ENCODE peak calls at places on chromosomes 1 and 21, in ten cellular contexts. H is stomach, P is GM23338, N is prostate gland, T is HepG2, Y is breast epithelium, I is HCT116, O is transverse colon, X is sigmoid colon, S is suprapubic skin. K is an unnamed sample.

GRCh38 chr1:12465126-12465525 is 152.9 kb downstream of the DHRS3 start:
- DNase-seq in P (no peak), H (no peak), Y (no peak), S (no peak), O (no peak), T (no peak), N (no peak), I (no peak), X (no peak), K (no peak)

GRCh38 chr1:206719169-206719839 is 34.6 kb downstream of the MAPKAPK2 start:
- DNase-seq in S (no peak), H (no peak), P (no peak), I (no peak), X (no peak), T (no peak), O (no peak), Y (no peak), N (no peak), K (no peak)

GRCh38 chr21:15330872-15331271 is 266.1 kb upstream of the NRIP1 start:
- DNase-seq in O (no peak), P (no peak), X (no peak), S (no peak), N (no peak), I (no peak), H (no peak), Y (no peak), T (no peak), K (no peak)

GRCh38 chr21:16196521-16197208 is 466.9 kb downstream of the USP25 start:
- DNase-seq in I (no peak), H (no peak), X (no peak), N (no peak), S (no peak), Y (no peak), T (no peak), P (no peak), O (no peak), K (no peak)

GRCh38 chr21:39082656-39083376 is 100.4 kb downstream of the PSMG1 start:
- DNase-seq in S (no peak), I (peak; percentile 13), O (peak; percentile 41), T (peak; percentile 64), P (peak; percentile 55), H (peak; percentile 60), Y (no peak), N (peak; percentile 67), X (no peak), K (no peak)

GRCh38 chr1:154809436-154810413 is 60.4 kb downstream of the KCNN3 start:
- DNase-seq in N (peak; percentile 20), Y (no peak), T (no peak), H (no peak), O (no peak), P (no peak), X (no peak), S (no peak), I (no peak), K (no peak)

GRCh38 chr1:51679435-51679834 is 62.5 kb downstream of the OSBPL9 start:
- DNase-seq in P (no peak), N (no peak), S (no peak), I (no peak), O (no peak), T (no peak), Y (no peak), H (no peak), X (no peak), K (no peak)

GRCh38 chr1:14403961-14404645 is 194.4 kb upstream of the KAZN start:
- DNase-seq in T (no peak), H (no peak), Y (no peak), N (no peak), O (peak; percentile 58), P (peak; percentile 67), I (no peak), S (no peak), X (no peak), K (no peak)

GRCh38 chr1:64487061-64487460 is 17.1 kb downstream of the CACHD1 start:
- DNase-seq in N (no peak), H (no peak), Y (no peak), I (no peak), O (no peak), S (no peak), T (no peak), P (peak; percentile 68), X (no peak), K (no peak)

GRCh38 chr1:244369256-244370057 is 82.3 kb downstream of the ADSS2 start:
- DNase-seq in H (peak; percentile 65), I (no peak), S (no peak), P (peak; percentile 79), T (no peak), X (no peak), N (peak; percentile 81), O (peak; percentile 68), Y (no peak), K (no peak)

GRCh38 chr1:32208891-32209309 is at the start of gene DCDC2B:
- DNase-seq in O (peak; percentile 92), N (no peak), S (no peak), X (no peak), Y (peak; percentile 83), I (no peak), P (peak; percentile 33), T (peak; percentile 24), H (peak; percentile 89), K (no peak)

GRCh38 chr1:153509729-153510354 is 25.9 kb downstream of the S100A6 start:
- DNase-seq in P (peak; percentile 74), Y (no peak), H (peak; percentile 55), X (no peak), T (peak; percentile 37), I (no peak), O (peak; percentile 77), S (peak; percentile 78), N (no peak), K (no peak)

GRCh38 chr21:42746593-42747266 is 93.3 kb downstream of the PDE9A start:
- DNase-seq in T (no peak), S (no peak), I (no peak), O (peak; percentile 53), X (peak; percentile 70), P (no peak), Y (no peak), N (no peak), H (peak; percentile 53), K (no peak)

GRCh38 chr1:200959341-200959985 is 64.1 kb downstream of the KIF21B start:
- DNase-seq in S (no peak), Y (no peak), T (no peak), N (no peak), I (no peak), H (no peak), O (no peak), X (no peak), P (peak; percentile 52), K (no peak)

GRCh38 chr1:247331526-247332214 is at the start of gene ZNF496:
- DNase-seq in P (peak; percentile 96), Y (peak; percentile 71), H (peak; percentile 66), N (peak; percentile 81), I (peak; percentile 74), T (peak; percentile 75), X (peak; percentile 93), O (peak; percentile 80), S (peak; percentile 85), K (no peak)

GRCh38 chr1:7334475-7335035 is 436.5 kb upstream of the VAMP3 start:
- DNase-seq in O (peak; percentile 62), S (peak; percentile 15), P (peak; percentile 15), Y (no peak), H (no peak), X (no peak), T (no peak), N (peak; percentile 39), I (no peak), K (no peak)

GRCh38 chr1:42886046-42886739 is 39.8 kb downstream of the ZNF691 start:
- DNase-seq in P (no peak), Y (no peak), X (no peak), T (no peak), I (no peak), O (no peak), H (no peak), N (no peak), S (no peak), K (no peak)
- TF ChIP-seq POLR2AphosphoS5 in P (no peak), Y (no peak), X (no peak), T (no peak), I (no peak), O (no peak), H (no peak), N (no peak), S (no peak), K (no peak)

DNA sequence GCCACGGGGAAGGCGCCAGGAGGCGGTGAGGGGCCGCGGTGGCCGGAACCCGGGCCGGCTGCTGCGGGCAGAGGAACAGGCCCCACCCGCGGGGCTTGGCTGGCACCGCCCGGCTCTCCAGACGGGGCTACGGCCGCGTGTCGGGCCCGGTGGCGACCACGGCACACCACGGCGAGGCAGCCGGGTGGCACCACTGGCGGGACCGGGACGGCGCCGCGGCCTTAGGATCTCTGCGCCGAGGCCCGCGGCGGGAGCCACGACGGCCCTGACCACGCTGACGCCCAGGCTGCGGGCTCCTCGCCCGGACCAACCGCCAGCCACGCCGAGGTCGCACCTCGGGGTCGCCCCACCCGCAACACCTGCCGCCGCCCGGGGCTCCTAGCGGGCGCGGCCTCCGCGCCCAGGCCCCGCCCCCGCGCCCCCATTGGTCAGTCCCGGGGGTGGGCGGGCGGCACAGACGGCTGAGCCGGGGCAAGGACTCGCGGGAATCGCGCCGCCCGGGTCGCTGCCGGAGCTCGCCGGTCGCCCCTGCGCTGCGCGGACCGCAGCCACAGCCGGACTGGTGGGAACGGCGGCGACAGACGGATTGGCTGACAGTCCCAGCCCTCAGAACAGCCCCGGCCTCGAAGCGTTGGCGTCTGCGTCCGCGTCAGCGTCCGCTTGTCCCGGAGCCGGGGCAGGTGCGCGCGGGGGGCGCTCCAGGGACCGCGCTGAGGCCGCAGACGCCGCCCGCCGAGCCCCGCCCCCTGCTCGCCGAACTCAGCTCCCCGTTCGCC is at the start of gene BMP8A:
- DNase-seq in X (peak; percentile 75), N (peak; percentile 48), S (no peak), P (peak; percentile 88), H (peak; percentile 80), I (peak; percentile 36), T (peak; percentile 32), Y (no peak), O (peak; percentile 83), K (no peak)
- H3K27ac ChIP-seq in X (no peak within 1 kb of the TSS), N (no peak within 1 kb of the TSS), S (no peak within 1 kb of the TSS), P (no peak within 1 kb of the TSS), H (no peak within 1 kb of the TSS), I (peak within 1 kb of the TSS; percentile 41), T (no peak within 1 kb of the TSS), Y (no peak within 1 kb of the TSS), O (peak within 1 kb of the TSS; percentile 61), K (no peak within 1 kb of the TSS)

GRCh38 chr21:26836546-26836945 is 8.7 kb downstream of the ADAMTS1 start:
- DNase-seq in X (no peak), O (no peak), T (no peak), Y (no peak), S (no peak), N (no peak), H (no peak), P (no peak), I (no peak), K (no peak)
- H3K4me1 ChIP-seq in X (peaks cover 13% of the 10 kb centered on the region), O (no peaks in the 10 kb centered on the region), T (no peaks in the 10 kb centered on the region), Y (no peaks in the 10 kb centered on the region), S (peaks cover 17% of the 10 kb centered on the region), N (no peaks in the 10 kb centered on the region), H (no peaks in the 10 kb centered on the region), P (no peaks in the 10 kb centered on the region), I (no peaks in the 10 kb centered on the region), K (no peaks in the 10 kb centered on the region)

DNA sequence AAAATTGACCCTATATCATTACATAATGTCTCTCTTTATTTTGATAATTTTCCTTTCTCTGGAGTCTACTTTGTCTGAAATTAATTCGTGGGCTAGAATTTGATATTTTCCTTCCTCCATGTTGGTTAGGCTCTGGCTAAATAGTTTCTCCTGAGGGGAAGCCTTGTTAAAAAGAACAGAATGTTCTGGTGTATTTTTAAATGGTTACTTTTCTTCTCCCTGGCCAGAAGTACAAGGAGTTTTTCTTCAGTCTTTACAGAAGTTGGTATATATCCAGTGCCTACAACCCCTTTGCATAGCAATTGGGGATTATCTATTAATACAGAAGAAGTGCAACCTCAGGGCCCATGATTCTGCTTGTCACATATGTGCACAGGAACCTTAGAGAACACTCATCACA is 185.6 kb upstream of the RAB4A start:
- DNase-seq in I (no peak), P (no peak), X (no peak), S (no peak), T (no peak), O (no peak), Y (no peak), H (no peak), N (no peak), K (no peak)
- TF ChIP-seq POLR2AphosphoS5 in I (no peak), P (no peak), X (no peak), S (no peak), T (no peak), O (no peak), Y (no peak), H (no peak), N (peak; percentile 54), K (no peak)